ENCODE peak calls at places on chromosomes 5 and 9, in six cellular contexts. U is NCI-H146; Y is bronchial epithelial cell; B is HFF-Myc; J is caudate nucleus; A is stimulated activated CD8-positive, alpha-beta memory T cell treated with anti-CD3 and anti-CD28 coated beads, Interleukin-15, amount 100 ng/mL, for 24 hours. I is an unnamed sample.

GRCh38 chr5:141489841-141490240 is 960 bp downstream of the PCDHGC5 start:
- DNase-seq in U (no peak), J (no peak), B (no peak), A (no peak), Y (no peak), I (no peak)

GRCh38 chr5:140220698-140221064 is 45.7 kb downstream of the CYSTM1 start:
- DNase-seq in A (no peak), B (no peak), U (no peak), Y (peak; percentile 27), J (no peak), I (no peak)

GRCh38 chr5:127925916-127926315 is 157.7 kb upstream of the SLC12A2 start:
- DNase-seq in B (no peak), Y (peak; percentile 79), J (no peak), A (no peak), U (no peak), I (peak; percentile 43)

GRCh38 chr9:37840560-37841194 is 40.1 kb downstream of the DCAF10 start:
- DNase-seq in Y (peak; percentile 91), J (no peak), B (peak; percentile 22), A (no peak), U (no peak), I (peak; percentile 57)

GRCh38 chr5:151954271-151954670 is 29.6 kb upstream of the GLRA1 start:
- DNase-seq in Y (no peak), J (no peak), B (no peak), A (no peak), U (no peak), I (no peak)

GRCh38 chr5:44388504-44389409 is 463 bp downstream of the FGF10 start:
- DNase-seq in B (no peak), Y (no peak), J (no peak), U (no peak), A (no peak), I (no peak)

GRCh38 chr5:131973981-131974380 is 28.5 kb upstream of the MEIKIN start:
- DNase-seq in J (no peak), B (no peak), Y (no peak), A (no peak), U (no peak), I (no peak)

GRCh38 chr5:55983986-55984385 is 10.8 kb downstream of the IL6ST start:
- DNase-seq in Y (no peak), U (no peak), B (no peak), A (no peak), J (no peak), I (no peak)

GRCh38 chr5:125349432-125349831 is 603.0 kb upstream of the ZNF608 start:
- DNase-seq in A (no peak), U (peak; percentile 25), Y (no peak), J (no peak), B (peak; percentile 74), I (no peak)

GRCh38 chr5:149938791-149939358 is 5.7 kb downstream of the PDE6A start:
- DNase-seq in B (peak; percentile 33), A (no peak), Y (peak; percentile 97), J (no peak), U (no peak), I (peak; percentile 98)

GRCh38 chr5:178450121-178450631 is 140.0 kb downstream of the COL23A1 start:
- DNase-seq in A (no peak), Y (no peak), U (no peak), B (no peak), J (no peak), I (no peak)

GRCh38 chr5:93497101-93497500 is 83.9 kb downstream of the NR2F1-AS1 start:
- DNase-seq in U (no peak), B (no peak), A (no peak), J (no peak), Y (peak; percentile 39), I (no peak)

GRCh38 chr9:127816362-127816725 is 13.7 kb downstream of the FPGS start:
- DNase-seq in B (no peak), Y (no peak), J (no peak), U (no peak), A (no peak), I (no peak)

GRCh38 chr9:131278421-131279111 is 2.3 kb upstream of the FAM78A start:
- DNase-seq in J (no peak), A (no peak), U (no peak), Y (no peak), B (no peak), I (no peak)

GRCh38 chr5:73702951-73703350 is 77.0 kb downstream of the ARHGEF28 start:
- DNase-seq in U (no peak), J (no peak), A (no peak), Y (no peak), B (no peak), I (no peak)

GRCh38 chr5:137627730-137628129 is 108.2 kb downstream of the KLHL3 start:
- DNase-seq in J (no peak), B (no peak), Y (no peak), A (no peak), U (no peak), I (no peak)

GRCh38 chr9:133848471-133848870 is 110.3 kb upstream of the SARDH start:
- DNase-seq in U (no peak), J (no peak), A (no peak), B (no peak), Y (no peak), I (no peak)

GRCh38 chr9:124206391-124206790 is 51.4 kb upstream of the NEK6 start:
- DNase-seq in B (no peak), U (peak; percentile 1), J (no peak), Y (no peak), A (no peak), I (no peak)

GRCh38 chr5:66877843-66878242 is 281.6 kb downstream of the MAST4 start:
- DNase-seq in Y (peak; percentile 69), B (no peak), U (no peak), J (no peak), A (no peak), I (peak; percentile 58)

GRCh38 chr5:39414429-39414828 is 10.4 kb downstream of the DAB2 start:
- DNase-seq in J (no peak), B (no peak), A (no peak), Y (no peak), U (no peak), I (no peak)

GRCh38 chr9:6925841-6926240 is 168.1 kb downstream of the KDM4C start:
- DNase-seq in J (no peak), Y (no peak), U (no peak), B (no peak), A (no peak), I (no peak)

GRCh38 chr5:99019254-99019653 is 90.4 kb upstream of the CHD1 start:
- DNase-seq in J (no peak), U (no peak), A (no peak), B (no peak), Y (no peak), I (no peak)

GRCh38 chr9:20940447-20941176 is 90.8 kb downstream of the HACD4 start:
- DNase-seq in Y (peak; percentile 1), J (no peak), B (peak; percentile 21), U (no peak), A (no peak), I (no peak)

GRCh38 chr5:113047234-113047633 is 70.6 kb downstream of the DCP2 start:
- DNase-seq in Y (peak; percentile 62), U (no peak), B (no peak), A (no peak), J (no peak), I (peak; percentile 90)

GRCh38 chr9:14467675-14468374 is 153.9 kb upstream of the NFIB start:
- DNase-seq in U (no peak), Y (no peak), A (no peak), J (no peak), B (no peak), I (no peak)

GRCh38 chr9:125085703-125086477 is 57.4 kb downstream of the SCAI start:
- DNase-seq in B (no peak), J (no peak), U (no peak), A (no peak), Y (no peak), I (no peak)

GRCh38 chr9:132026932-132027585 is 52.6 kb downstream of the MED27 start:
- DNase-seq in J (no peak), B (peak; percentile 42), U (no peak), A (no peak), Y (peak; percentile 96), I (peak; percentile 77)